ENCODE peak calls at places on chromosomes 6 and 20, in five cellular contexts. One of them, this sample, is unnamed.

GRCh38 chr6:19864285-19864684 is 27.1 kb downstream of the ID4 start:
- DNase-seq in progenitor cell of endocrine pancreas: no peak
- DNase-seq in AG08395: no peak
- DNase-seq in activated CD4-positive, alpha-beta T cell treated with anti-CD3 and anti-CD28 coated beads, Interleukin-2, amount 10 ng/mL, durations not matched to agents 7 days and 5 days: no peak
- DNase-seq in anterior cingulate cortex: no peak
- DNase-seq in this sample: no peak

GRCh38 chr6:46421239-46421638 is 70.0 kb downstream of the RCAN2 start:
- DNase-seq in progenitor cell of endocrine pancreas: no peak
- DNase-seq in AG08395: no peak
- DNase-seq in activated CD4-positive, alpha-beta T cell treated with anti-CD3 and anti-CD28 coated beads, Interleukin-2, amount 10 ng/mL, durations not matched to agents 7 days and 5 days: no peak
- DNase-seq in anterior cingulate cortex: no peak
- DNase-seq in this sample: no peak

GRCh38 chr20:36465109-36466080 is 75.9 kb upstream of the MYL9 start:
- DNase-seq in progenitor cell of endocrine pancreas: no peak
- DNase-seq in AG08395: peak
- DNase-seq in activated CD4-positive, alpha-beta T cell treated with anti-CD3 and anti-CD28 coated beads, Interleukin-2, amount 10 ng/mL, durations not matched to agents 7 days and 5 days: peak
- DNase-seq in anterior cingulate cortex: no peak
- DNase-seq in this sample: no peak

GRCh38 chr6:27174958-27175357 is 72.5 kb upstream of the PRSS16 start:
- DNase-seq in progenitor cell of endocrine pancreas: no peak
- DNase-seq in AG08395: no peak
- DNase-seq in activated CD4-positive, alpha-beta T cell treated with anti-CD3 and anti-CD28 coated beads, Interleukin-2, amount 10 ng/mL, durations not matched to agents 7 days and 5 days: no peak
- DNase-seq in anterior cingulate cortex: no peak
- DNase-seq in this sample: no peak

GRCh38 chr6:3766219-3766618 is 14.7 kb upstream of the PXDC1 start:
- DNase-seq in progenitor cell of endocrine pancreas: no peak
- DNase-seq in AG08395: peak
- DNase-seq in activated CD4-positive, alpha-beta T cell treated with anti-CD3 and anti-CD28 coated beads, Interleukin-2, amount 10 ng/mL, durations not matched to agents 7 days and 5 days: no peak
- DNase-seq in anterior cingulate cortex: no peak
- DNase-seq in this sample: no peak

GRCh38 chr6:33963351-33963750 is 159.5 kb upstream of the MLN start:
- DNase-seq in progenitor cell of endocrine pancreas: no peak
- DNase-seq in AG08395: no peak
- DNase-seq in activated CD4-positive, alpha-beta T cell treated with anti-CD3 and anti-CD28 coated beads, Interleukin-2, amount 10 ng/mL, durations not matched to agents 7 days and 5 days: no peak
- DNase-seq in anterior cingulate cortex: no peak
- DNase-seq in this sample: no peak

GRCh38 chr6:162157157-162157556 is 570.4 kb downstream of the PRKN start:
- DNase-seq in progenitor cell of endocrine pancreas: no peak
- DNase-seq in AG08395: no peak
- DNase-seq in activated CD4-positive, alpha-beta T cell treated with anti-CD3 and anti-CD28 coated beads, Interleukin-2, amount 10 ng/mL, durations not matched to agents 7 days and 5 days: no peak
- DNase-seq in anterior cingulate cortex: no peak
- DNase-seq in this sample: no peak

GRCh38 chr20:58138395-58138794 is 90.1 kb downstream of the ANKRD60 start:
- DNase-seq in progenitor cell of endocrine pancreas: no peak
- DNase-seq in AG08395: no peak
- DNase-seq in activated CD4-positive, alpha-beta T cell treated with anti-CD3 and anti-CD28 coated beads, Interleukin-2, amount 10 ng/mL, durations not matched to agents 7 days and 5 days: peak
- DNase-seq in anterior cingulate cortex: no peak
- DNase-seq in this sample: no peak

GRCh38 chr6:169146536-169146935 is 107.1 kb downstream of the THBS2 start:
- DNase-seq in progenitor cell of endocrine pancreas: no peak
- DNase-seq in AG08395: no peak
- DNase-seq in activated CD4-positive, alpha-beta T cell treated with anti-CD3 and anti-CD28 coated beads, Interleukin-2, amount 10 ng/mL, durations not matched to agents 7 days and 5 days: no peak
- DNase-seq in anterior cingulate cortex: no peak
- DNase-seq in this sample: no peak

GRCh38 chr6:89928604-89929003 is 34.3 kb downstream of the GJA10 start:
- DNase-seq in progenitor cell of endocrine pancreas: no peak
- DNase-seq in AG08395: peak
- DNase-seq in activated CD4-positive, alpha-beta T cell treated with anti-CD3 and anti-CD28 coated beads, Interleukin-2, amount 10 ng/mL, durations not matched to agents 7 days and 5 days: no peak
- DNase-seq in anterior cingulate cortex: no peak
- DNase-seq in this sample: no peak

GRCh38 chr20:36199293-36200257 is 36.7 kb upstream of the AAR2 start:
- DNase-seq in progenitor cell of endocrine pancreas: peak
- DNase-seq in AG08395: peak
- DNase-seq in activated CD4-positive, alpha-beta T cell treated with anti-CD3 and anti-CD28 coated beads, Interleukin-2, amount 10 ng/mL, durations not matched to agents 7 days and 5 days: peak
- DNase-seq in anterior cingulate cortex: peak
- DNase-seq in this sample: peak

GRCh38 chr20:47551841-47552240 is 50.2 kb downstream of the NCOA3 start:
- DNase-seq in progenitor cell of endocrine pancreas: no peak
- DNase-seq in AG08395: no peak
- DNase-seq in activated CD4-positive, alpha-beta T cell treated with anti-CD3 and anti-CD28 coated beads, Interleukin-2, amount 10 ng/mL, durations not matched to agents 7 days and 5 days: no peak
- DNase-seq in anterior cingulate cortex: no peak
- DNase-seq in this sample: no peak

GRCh38 chr6:52514514-52514913 is 62.3 kb downstream of the TRAM2 start:
- DNase-seq in progenitor cell of endocrine pancreas: no peak
- DNase-seq in AG08395: peak
- DNase-seq in activated CD4-positive, alpha-beta T cell treated with anti-CD3 and anti-CD28 coated beads, Interleukin-2, amount 10 ng/mL, durations not matched to agents 7 days and 5 days: no peak
- DNase-seq in anterior cingulate cortex: no peak
- DNase-seq in this sample: no peak

GRCh38 chr20:63594043-63594561 is 20.1 kb upstream of the HELZ2 start:
- DNase-seq in progenitor cell of endocrine pancreas: no peak
- DNase-seq in AG08395: peak
- DNase-seq in activated CD4-positive, alpha-beta T cell treated with anti-CD3 and anti-CD28 coated beads, Interleukin-2, amount 10 ng/mL, durations not matched to agents 7 days and 5 days: no peak
- DNase-seq in anterior cingulate cortex: no peak
- DNase-seq in this sample: no peak

GRCh38 chr6:130105996-130106704 is 87.8 kb downstream of the L3MBTL3 start:
- DNase-seq in progenitor cell of endocrine pancreas: no peak
- DNase-seq in AG08395: no peak
- DNase-seq in activated CD4-positive, alpha-beta T cell treated with anti-CD3 and anti-CD28 coated beads, Interleukin-2, amount 10 ng/mL, durations not matched to agents 7 days and 5 days: no peak
- DNase-seq in anterior cingulate cortex: no peak
- DNase-seq in this sample: no peak

This sample was measured in caudate nucleus.